ENCODE peak calls at places on chromosomes 13 and 19, in seven cellular contexts. I is cortex of kidney; S is stimulated activated CD8-positive, alpha-beta memory T cell treated with anti-CD3 and anti-CD28 coated beads, Interleukin-15, amount 100 ng/mL, for 48 hours; A is CD4-positive, alpha-beta memory T cell; T is GM23248; X is H54; C is Daoy. P is an unnamed sample.

GRCh38 chr13:44854264-44855060 is 134.8 kb downstream of the NUFIP1 start:
- DNase-seq in S (no peak), I (no peak), T (no peak), C (no peak), X (no peak), A (no peak), P (no peak)

GRCh38 chr19:887599-887998 is 5.4 kb downstream of the MED16 start:
- DNase-seq in I (no peak), T (no peak), A (no peak), C (no peak), X (no peak), S (no peak), P (peak; percentile 34)

GRCh38 chr13:112720814-112721197 is 31.0 kb downstream of the ATP11A start:
- DNase-seq in S (no peak), C (no peak), T (no peak), I (no peak), A (no peak), X (no peak), P (no peak)

GRCh38 chr13:91698308-91698707 is 299.9 kb downstream of the GPC5 start:
- DNase-seq in T (no peak), C (no peak), I (no peak), S (no peak), A (no peak), X (no peak), P (no peak)

GRCh38 chr19:45768644-45769053 is 403 bp downstream of the SIX5 start:
- DNase-seq in X (peak; percentile 40), A (peak; percentile 36), S (no peak), I (no peak), T (peak; percentile 81), C (peak; percentile 74), P (no peak)

GRCh38 chr19:34254552-34255432 is at the start of gene GARRE1:
- DNase-seq in X (peak; percentile 90), T (peak; percentile 61), C (peak; percentile 86), A (no peak), I (no peak), S (peak; percentile 21), P (no peak)

GRCh38 chr19:42175952-42176648 is 41.4 kb downstream of the DEDD2 start:
- DNase-seq in S (no peak), I (no peak), C (peak; percentile 62), X (no peak), T (peak; percentile 63), A (no peak), P (peak; percentile 72)

GRCh38 chr13:23642110-23642509 is 71.9 kb downstream of the TNFRSF19 start:
- DNase-seq in S (no peak), C (no peak), A (no peak), T (peak; percentile 30), I (no peak), X (no peak), P (no peak)

GRCh38 chr19:6489278-6490061 is 7.9 kb upstream of the DENND1C start:
- DNase-seq in S (no peak), I (no peak), C (no peak), T (no peak), A (no peak), X (no peak), P (no peak)

GRCh38 chr19:40702337-40703012 is 12.0 kb upstream of the NUMBL start:
- DNase-seq in X (no peak), T (peak; percentile 24), S (no peak), C (peak; percentile 54), I (no peak), A (no peak), P (peak; percentile 89)

GRCh38 chr13:59914556-59914955 is 249.2 kb downstream of the DIAPH3 start:
- DNase-seq in I (no peak), A (no peak), S (no peak), C (no peak), T (peak; percentile 43), X (no peak), P (no peak)

GRCh38 chr19:46610851-46611770 is 10.0 kb downstream of the CALM3 start:
- DNase-seq in T (no peak), S (no peak), I (no peak), A (peak; percentile 47), C (no peak), X (no peak), P (no peak)

GRCh38 chr19:56097776-56098175 is 23.3 kb downstream of the ZNF787 start:
- DNase-seq in I (no peak), A (no peak), S (no peak), T (no peak), X (no peak), C (no peak), P (no peak)

GRCh38 chr19:39631178-39631577 is 24.5 kb upstream of the LGALS16 start:
- DNase-seq in I (no peak), S (no peak), X (no peak), A (no peak), C (no peak), T (no peak), P (no peak)

GRCh38 chr13:46184277-46184699 is 2.3 kb upstream of the LCP1 start:
- DNase-seq in I (no peak), A (peak; percentile 78), C (peak; percentile 30), S (peak; percentile 61), T (peak; percentile 22), X (peak; percentile 11), P (no peak)

GRCh38 chr13:42116225-42116624 is 67.8 kb downstream of the DGKH start:
- DNase-seq in T (peak; percentile 36), A (no peak), S (no peak), C (no peak), I (no peak), X (no peak), P (no peak)

GRCh38 chr19:48950830-48951519 is 3.7 kb upstream of the BAX start:
- DNase-seq in I (no peak), X (no peak), T (no peak), A (no peak), S (no peak), C (no peak), P (no peak)

GRCh38 chr13:20495087-20496023 is 30.3 kb downstream of the CRYL1 start:
- DNase-seq in C (peak; percentile 35), X (peak; percentile 15), T (peak; percentile 69), A (peak; percentile 70), S (peak; percentile 19), I (no peak), P (peak; percentile 77)

GRCh38 chr13:66635526-66635925 is 594.6 kb downstream of the PCDH9 start:
- DNase-seq in A (no peak), C (no peak), I (no peak), S (no peak), X (peak; percentile 10), T (peak; percentile 0), P (no peak)